ENCODE peak calls at places on chromosomes 1 and 21, in seven cellular contexts. E is left ventricle myocardium inferior; F is stimulated activated CD4-positive, alpha-beta T cell treated with anti-CD3 and anti-CD28 coated beads, Interleukin-12 subunit alpha, Interleukin-12 subunit beta, amount 100 ng/mL, for 4 hours; H is fibroblast of lung; W is effector memory CD8-positive, alpha-beta T cell; V is cerebellar cortex; X is GM12865. N is an unnamed sample.

GRCh38 chr21:44087426-44088400 is 19.5 kb upstream of the PWP2 start:
- DNase-seq in X (no peak), E (no peak), V (no peak), H (no peak), F (no peak), W (no peak), N (no peak)

GRCh38 chr1:91026777-91027176 is 4.9 kb upstream of the ZNF644 start:
- DNase-seq in V (no peak), E (no peak), X (no peak), H (peak; percentile 27), F (no peak), W (no peak), N (no peak)

GRCh38 chr1:89529196-89529595 is 4.6 kb downstream of the LRRC8B start:
- DNase-seq in W (no peak), X (no peak), V (no peak), F (no peak), E (no peak), H (no peak), N (no peak)

GRCh38 chr1:48916121-48917069 is 139.7 kb upstream of the BEND5 start:
- DNase-seq in E (no peak), F (no peak), X (peak; percentile 12), W (no peak), V (peak; percentile 17), H (peak; percentile 74), N (no peak)

GRCh38 chr1:36432616-36433015 is 17.6 kb downstream of the OSCP1 start:
- DNase-seq in X (no peak), E (no peak), V (no peak), H (no peak), W (no peak), F (no peak), N (no peak)

GRCh38 chr1:173122344-173122880 is 71.7 kb upstream of the TNFSF18 start:
- DNase-seq in E (no peak), H (peak; percentile 4), X (no peak), F (no peak), W (no peak), V (no peak), N (no peak)

GRCh38 chr1:108892356-108893140 is 15.8 kb downstream of the GPSM2 start:
- DNase-seq in W (no peak), H (peak; percentile 43), F (no peak), E (no peak), X (no peak), V (no peak), N (no peak)

GRCh38 chr1:107991371-107992066 is 26.5 kb upstream of the VAV3 start:
- DNase-seq in W (no peak), X (no peak), E (no peak), F (no peak), V (no peak), H (peak; percentile 50), N (no peak)

GRCh38 chr1:232766224-232766890 is 38.9 kb upstream of the MAP10 start:
- DNase-seq in V (no peak), E (no peak), X (no peak), H (peak; percentile 36), F (no peak), W (no peak), N (no peak)

GRCh38 chr21:41207401-41208388 is 39.7 kb downstream of the BACE2 start:
- DNase-seq in X (peak; percentile 10), W (no peak), E (peak; percentile 78), H (peak; percentile 83), V (no peak), F (no peak), N (peak; percentile 2)

GRCh38 chr21:45497846-45498645 is 44.2 kb downstream of the SLC19A1 start:
- DNase-seq in H (no peak), F (no peak), V (no peak), E (peak; percentile 7), X (no peak), W (no peak), N (no peak)

GRCh38 chr1:28642056-28642846 is 616 bp downstream of the TAF12 start:
- DNase-seq in F (no peak), V (no peak), E (no peak), W (no peak), X (no peak), H (peak; percentile 8), N (peak; percentile 13)

GRCh38 chr21:32459972-32460371 is 47.5 kb downstream of the EVA1C start:
- DNase-seq in E (no peak), W (no peak), X (no peak), H (peak; percentile 36), V (no peak), F (no peak), N (no peak)

GRCh38 chr1:168280577-168280976 is at the start of gene TBX19:
- DNase-seq in V (no peak), F (no peak), X (no peak), H (no peak), W (no peak), E (no peak), N (no peak)

GRCh38 chr1:175514309-175515001 is 228.9 kb downstream of the TNR start:
- DNase-seq in W (peak; percentile 28), V (peak; percentile 29), X (peak; percentile 21), F (no peak), H (peak; percentile 78), E (no peak), N (peak; percentile 18)

N was measured in cerebellum.